ENCODE peak calls at places on chromosomes 12 and 14, in four cellular contexts. B, H, S and D are unnamed samples.

GRCh38 chr12:41604830-41605229 is 416.7 kb downstream of the PDZRN4 start:
- DNase-seq in B (no peak), H (no peak), S (no peak), D (no peak)

GRCh38 chr12:67394600-67394999 is 125.4 kb downstream of the CAND1 start:
- DNase-seq in B (peak), H (no peak), S (no peak), D (no peak)

GRCh38 chr12:26283046-26283445 is 87.7 kb downstream of the SSPN start:
- DNase-seq in B (no peak), H (no peak), S (no peak), D (no peak)

GRCh38 chr12:76259071-76259470 is 89.1 kb downstream of the BBS10 start:
- DNase-seq in B (no peak), H (no peak), S (no peak), D (no peak)

GRCh38 chr14:93903342-93904184 is 23.6 kb upstream of the FAM181A start:
- DNase-seq in B (no peak), H (no peak), S (peak), D (no peak)

GRCh38 chr14:99047436-99048110 is 224.4 kb downstream of the BCL11B start:
- DNase-seq in B (no peak), H (no peak), S (no peak), D (no peak)

GRCh38 chr14:52267501-52268190 is at the start of gene PTGDR:
- DNase-seq in B (no peak), H (no peak), S (peak), D (peak)

GRCh38 chr12:58812229-58812628 is 108.1 kb downstream of the LRIG3 start:
- DNase-seq in B (no peak), H (no peak), S (no peak), D (no peak)

GRCh38 chr12:94372379-94372930 is 87.2 kb downstream of the CEP83 start:
- DNase-seq in B (no peak), H (no peak), S (no peak), D (no peak)

GRCh38 chr14:105380656-105381210 is 17.6 kb upstream of the TEX22 start:
- DNase-seq in B (no peak), H (no peak), S (no peak), D (no peak)

GRCh38 chr12:51838762-51839161 is 9.8 kb downstream of the FIGNL2 start:
- DNase-seq in B (no peak), H (no peak), S (no peak), D (no peak)

GRCh38 chr12:67434653-67435375 is 165.7 kb downstream of the CAND1 start:
- DNase-seq in B (no peak), H (no peak), S (no peak), D (no peak)

GRCh38 chr12:94988471-94988870 is 15.0 kb downstream of the NDUFA12 start:
- DNase-seq in B (no peak), H (no peak), S (no peak), D (no peak)

GRCh38 chr12:22321620-22322019 is 12.9 kb downstream of the ST8SIA1 start:
- DNase-seq in B (no peak), H (no peak), S (no peak), D (no peak)

GRCh38 chr12:109961201-109961600 is 35.0 kb downstream of the GIT2 start:
- DNase-seq in B (no peak), H (no peak), S (no peak), D (no peak)

GRCh38 chr14:60235440-60235839 is 13.6 kb upstream of the PPM1A start:
- DNase-seq in B (no peak), H (no peak), S (no peak), D (no peak)

GRCh38 chr14:88821378-88821777 is 3.1 kb upstream of the TTC8 start:
- DNase-seq in B (no peak), H (no peak), S (no peak), D (no peak)

GRCh38 chr14:61508526-61508925 is 186.8 kb upstream of the HIF1A start:
- DNase-seq in B (no peak), H (no peak), S (no peak), D (no peak)

GRCh38 chr14:58244556-58245387 is at the start of gene PSMA3:
- DNase-seq in B (peak), H (peak), S (peak), D (peak)

GRCh38 chr12:48853228-48853688 is 1.3 kb upstream of the DDX23 start:
- DNase-seq in B (peak), H (peak), S (peak), D (peak)

GRCh38 chr12:9701380-9702154 is 31.3 kb downstream of the CLECL1 start:
- DNase-seq in B (no peak), H (no peak), S (no peak), D (no peak)

GRCh38 chr14:96568646-96569045 is 66.5 kb downstream of the PAPOLA start:
- DNase-seq in B (no peak), H (no peak), S (no peak), D (no peak)

GRCh38 chr14:104294983-104295680 is 156.7 kb downstream of the KIF26A start:
- DNase-seq in B (no peak), H (no peak), S (peak), D (peak)

GRCh38 chr12:122917508-122918227 is 21.7 kb upstream of the VPS37B start:
- DNase-seq in B (no peak), H (no peak), S (peak), D (peak)

GRCh38 chr14:94653321-94653720 is 41.1 kb downstream of the SERPINA3 start:
- DNase-seq in B (no peak), H (no peak), S (no peak), D (no peak)

GRCh38 chr12:67681145-67681778 is 32.7 kb downstream of the DYRK2 start:
- DNase-seq in B (no peak), H (no peak), S (no peak), D (no peak)

GRCh38 chr14:101962503-101962874 is 1.9 kb upstream of the DYNC1H1 start:
- DNase-seq in B (no peak), H (no peak), S (peak), D (peak)

GRCh38 chr12:89890191-89890590 is 181.6 kb upstream of the ATP2B1 start:
- DNase-seq in B (no peak), H (no peak), S (no peak), D (no peak)

GRCh38 chr12:53098354-53098981 is 1.0 kb downstream of the IGFBP6 start:
- DNase-seq in B (no peak), H (no peak), S (no peak), D (peak)

GRCh38 chr12:80509781-80510556 is 65.9 kb downstream of the PTPRQ start:
- DNase-seq in B (no peak), H (no peak), S (no peak), D (no peak)

GRCh38 chr14:75906680-75907280 is 75.0 kb downstream of the TGFB3 start:
- DNase-seq in B (peak), H (peak), S (no peak), D (peak)

GRCh38 chr12:71846322-71846940 is 6.9 kb downstream of the TBC1D15 start:
- DNase-seq in B (no peak), H (no peak), S (no peak), D (no peak)

GRCh38 chr12:103840399-103840880 is 594 bp downstream of the NT5DC3 start:
- DNase-seq in B (no peak), H (no peak), S (peak), D (peak)

GRCh38 chr12:22333751-22334695 is 484 bp downstream of the ST8SIA1 start:
- DNase-seq in B (no peak), H (no peak), S (no peak), D (peak)